ENCODE peak calls at places on chromosome 19, in five cellular contexts. P is ascending aorta, I is cardiac muscle cell, Y is astrocyte, B is adrenal gland. C is an unnamed sample. For H3K4me1, the result is how much of the 10 kb centered on the place peaks cover.

GRCh38 chr19:42202290-42202867 is 15.1 kb downstream of the DEDD2 start:
- DNase-seq in B (no peak), Y (no peak), I (no peak), P (no peak), C (no peak)

GRCh38 chr19:49973987-49974386 is 13.0 kb upstream of the SIGLEC11 start:
- DNase-seq in B (no peak), I (no peak), P (no peak), Y (no peak), C (no peak)

GRCh38 chr19:52237771-52238400 is 31.5 kb upstream of the ZNF766 start:
- DNase-seq in Y (peak), I (peak), B (peak), P (peak), C (peak)

GRCh38 chr19:45150731-45151725 is 9.8 kb downstream of the NKPD1 start:
- DNase-seq in I (no peak), Y (no peak), P (no peak), B (no peak), C (no peak)

GRCh38 chr19:56508282-56508778 is 675 bp downstream of the ZNF471 start:
- DNase-seq in B (no peak), Y (no peak), P (no peak), I (no peak), C (no peak)

GRCh38 chr19:35266149-35266903 is 2.4 kb upstream of the USF2 start:
- DNase-seq in P (peak), I (no peak), B (peak), Y (no peak), C (no peak)

GRCh38 chr19:40717325-40717879 is 490 bp downstream of the ITPKC start:
- DNase-seq in B (peak), P (no peak), I (no peak), Y (no peak), C (no peak)

GRCh38 chr19:49450405-49450804 is 1.2 kb downstream of the PIH1D1 start:
- DNase-seq in P (no peak), B (no peak), Y (no peak), I (no peak), C (no peak)

GRCh38 chr19:53772943-53773342 is 51.2 kb downstream of the NLRP12 start:
- DNase-seq in Y (peak), B (peak), P (peak), I (peak), C (peak)

GRCh38 chr19:36140289-36141038 is 598 bp downstream of the CAPNS1 start:
- DNase-seq in P (peak), I (peak), B (peak), Y (peak), C (no peak)

GRCh38 chr19:19460761-19461265 is 54.5 kb downstream of the TSSK6 start:
- DNase-seq in Y (no peak), I (peak), B (peak), P (peak), C (no peak)

GRCh38 chr19:14112051-14112808 is 5.3 kb downstream of the PRKACA start:
- DNase-seq in Y (no peak), B (no peak), P (no peak), I (no peak), C (no peak)

GRCh38 chr19:51368366-51369282 is at the start of gene CLDND2:
- DNase-seq in P (no peak), Y (no peak), B (no peak), I (no peak), C (no peak)

GRCh38 chr19:55820037-55820436 is 11.8 kb downstream of the NLRP11 start:
- DNase-seq in Y (no peak), P (no peak), I (no peak), B (no peak), C (no peak)

GRCh38 chr19:53102186-53102585 is 1.0 kb downstream of the ZNF160 start:
- DNase-seq in Y (no peak), B (peak), P (no peak), I (no peak), C (no peak)

GRCh38 chr19:16649734-16650133 is 10.2 kb downstream of the SMIM7 start:
- DNase-seq in P (no peak), Y (no peak), I (no peak), B (no peak), C (no peak)

GRCh38 chr19:48575931-48576622 is 24.1 kb downstream of the SULT2B1 start:
- DNase-seq in Y (no peak), B (no peak), P (no peak), I (no peak), C (no peak)

GRCh38 chr19:55451522-55452380 is 8.7 kb upstream of the SHISA7 start:
- DNase-seq in I (no peak), P (no peak), B (no peak), Y (no peak), C (no peak)

GRCh38 chr19:42285988-42286348 is 16.0 kb upstream of the PRR19 start:
- DNase-seq in I (no peak), B (no peak), Y (no peak), P (no peak), C (no peak)

GRCh38 chr19:7522072-7522922 is at the start of gene MCOLN1:
- DNase-seq in Y (peak), P (peak), I (peak), B (peak), C (no peak)

GRCh38 chr19:7522923-7523667 is 671 bp downstream of the MCOLN1 start:
- DNase-seq in Y (no peak), P (no peak), B (peak), I (no peak), C (no peak)

GRCh38 chr19:7521551-7522071 is 813 bp upstream of the MCOLN1 start:
- DNase-seq in P (no peak), I (no peak), Y (no peak), B (no peak), C (no peak)

GRCh38 chr19:7519411-7520130 is 2.9 kb upstream of the MCOLN1 start:
- DNase-seq in Y (no peak), P (no peak), I (no peak), B (no peak), C (no peak)

DNA sequence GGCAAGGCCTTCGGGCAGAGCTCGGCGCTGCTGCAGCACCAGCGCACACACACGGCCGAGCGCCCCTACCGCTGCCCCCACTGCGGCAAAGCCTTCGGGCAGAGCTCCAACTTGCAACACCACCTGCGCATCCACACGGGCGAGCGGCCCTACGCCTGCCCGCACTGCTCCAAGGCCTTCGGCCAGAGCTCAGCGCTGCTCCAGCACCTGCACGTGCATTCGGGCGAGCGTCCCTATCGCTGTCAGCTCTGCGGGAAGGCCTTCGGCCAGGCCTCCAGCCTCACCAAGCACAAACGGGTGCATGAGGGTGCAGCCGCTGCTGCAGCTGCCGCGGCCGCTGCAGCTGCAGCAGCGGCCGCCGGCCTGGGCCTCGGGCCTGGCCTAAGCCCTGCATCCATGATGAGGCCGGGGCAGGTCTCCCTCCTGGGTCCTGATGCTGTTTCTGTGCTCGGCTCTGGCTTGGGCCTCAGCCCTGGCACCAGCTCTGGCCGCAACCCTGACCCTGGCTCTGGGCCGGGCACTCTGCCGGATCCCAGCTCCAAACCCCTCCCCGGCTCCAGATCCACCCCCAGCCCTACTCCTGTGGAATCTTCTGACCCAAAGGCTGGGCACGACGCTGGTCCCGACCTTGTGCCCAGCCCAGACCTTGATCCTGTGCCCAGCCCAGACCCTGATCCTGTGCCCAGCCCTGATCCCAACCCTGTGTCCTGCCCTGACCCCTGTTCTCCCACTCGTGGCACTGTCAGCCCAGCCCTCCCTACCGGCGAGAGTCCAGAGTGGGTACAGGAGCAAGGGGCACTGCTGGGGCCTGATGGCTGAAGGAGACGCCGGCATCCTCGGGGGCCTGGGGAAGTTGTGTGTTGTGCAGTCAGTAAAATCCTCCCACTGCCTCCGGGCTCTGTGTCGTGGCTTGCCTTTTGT is 2.0 kb upstream of the MCOLN1 start:
- DNase-seq in Y (no peak), P (no peak), I (no peak), B (peak), C (no peak)
- H3K27ac ChIP-seq in Y (no peak), P (peak), I (no peak), B (peak), C (no peak)

GRCh38 chr19:10517760-10518443 is 655 bp upstream of the S1PR5 start:
- DNase-seq in Y (no peak), P (no peak), B (peak), I (no peak), C (no peak)
- H3K4me1 ChIP-seq in Y (under half), P (under half), B (under half), I (under half), C (under half)

DNA sequence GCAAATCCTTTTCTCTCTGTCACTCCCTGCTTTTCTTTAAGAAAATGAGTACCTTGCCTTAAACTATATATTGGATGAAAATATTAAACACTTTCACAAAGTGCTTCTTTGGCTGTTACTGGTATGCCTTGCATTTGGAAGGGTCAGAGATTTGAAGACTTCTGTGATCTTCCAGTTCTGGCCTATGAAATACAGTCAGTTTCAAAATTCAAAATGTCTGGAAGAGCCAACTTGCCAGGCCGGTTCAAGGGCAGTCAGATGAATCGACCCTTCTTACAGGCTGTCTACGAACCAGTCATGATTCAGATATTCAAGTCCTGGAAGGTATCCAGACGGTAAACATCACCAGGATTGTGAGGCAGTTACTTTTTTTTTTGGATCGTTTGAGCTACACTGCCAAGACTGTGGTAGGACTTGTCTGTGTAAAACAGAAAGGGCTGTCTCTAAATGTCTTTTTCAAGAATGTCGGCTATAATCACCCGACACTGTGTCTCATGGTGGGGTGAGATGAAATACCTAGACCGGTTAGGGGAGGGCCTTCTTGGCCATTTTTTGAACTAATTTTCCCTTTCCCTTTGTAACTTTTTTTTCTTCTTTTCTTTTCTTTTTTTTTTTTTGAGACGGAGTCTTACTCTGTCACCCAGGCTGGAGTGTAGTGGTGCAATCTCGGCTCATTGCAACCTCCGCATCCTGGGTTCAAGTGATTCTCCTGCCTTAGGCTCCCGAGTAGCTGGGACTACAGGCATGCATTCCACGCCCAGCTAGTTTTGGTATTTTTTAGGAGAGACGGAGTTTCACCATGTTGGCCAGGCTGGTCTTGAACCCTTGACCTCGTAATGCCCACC is 11.2 kb downstream of the ACTN4 start:
- DNase-seq in B (peak), I (peak), Y (peak), P (peak), C (no peak)
- H3K4me3 ChIP-seq in B (no peak), I (no peak), Y (peak), P (peak), C (no peak)

GRCh38 chr19:12379732-12380443 is 14.4 kb upstream of the ZNF442 start:
- DNase-seq in I (no peak), B (no peak), P (no peak), Y (no peak), C (no peak)
- H3K27ac ChIP-seq in I (no peak), B (no peak), P (no peak), Y (no peak), C (no peak)

DNA sequence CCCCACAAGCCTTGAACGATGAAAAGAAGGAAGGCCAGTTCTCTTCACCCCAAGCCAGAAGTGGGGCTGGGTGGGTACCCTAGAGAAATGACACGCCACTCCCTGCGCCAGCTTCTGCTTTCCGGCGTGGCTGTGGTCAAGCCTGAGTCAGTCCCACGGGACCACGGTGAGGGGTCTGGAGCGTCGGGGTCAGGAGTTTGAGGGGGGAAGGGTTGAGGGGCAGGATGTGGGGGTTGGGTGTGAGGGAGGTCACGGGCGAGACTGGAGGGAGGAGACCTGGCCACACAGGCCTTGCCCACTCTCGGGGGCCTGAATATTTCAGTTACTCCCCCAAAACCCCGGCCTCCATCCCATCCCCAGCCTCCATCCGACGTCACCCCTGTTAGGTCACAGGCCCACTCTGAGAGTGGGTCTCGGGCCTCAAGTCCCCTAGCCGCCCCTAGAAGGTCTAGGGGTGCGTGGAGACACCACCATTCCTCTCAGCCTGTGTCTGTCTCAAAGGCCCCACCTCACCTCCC is 500 bp upstream of the IFI30 start:
- DNase-seq in P (no peak), Y (no peak), B (peak), I (no peak), C (no peak)
- H3K4me1 ChIP-seq in P (under half), Y (under half), B (under half), I (under half), C (under half)

GRCh38 chr19:3276341-3276799 is 51.9 kb downstream of the CELF5 start:
- DNase-seq in Y (no peak), B (no peak), I (no peak), P (no peak), C (peak)
- H3K4me3 ChIP-seq in Y (no peak), B (no peak), I (peak), P (no peak), C (peak)

GRCh38 chr19:3328743-3329142 is 37.6 kb upstream of the NFIC start:
- DNase-seq in B (no peak), I (no peak), P (no peak), Y (no peak), C (no peak)
- H3K27ac ChIP-seq in B (no peak), I (no peak), P (no peak), Y (no peak), C (no peak)

GRCh38 chr19:46926201-46927071 is 65.6 kb downstream of the ARHGAP35 start:
- DNase-seq in I (no peak), Y (no peak), P (peak), B (no peak), C (no peak)

GRCh38 chr19:46931197-46931596 is 70.4 kb downstream of the ARHGAP35 start:
- DNase-seq in I (no peak), Y (no peak), P (no peak), B (no peak), C (no peak)

GRCh38 chr19:46927106-46927505 is 66.3 kb downstream of the ARHGAP35 start:
- DNase-seq in I (no peak), P (peak), B (no peak), Y (no peak), C (no peak)

GRCh38 chr19:46927893-46928292 is 67.1 kb downstream of the ARHGAP35 start:
- DNase-seq in P (no peak), Y (no peak), B (no peak), I (no peak), C (no peak)

GRCh38 chr19:46928951-46929350 is 68.2 kb downstream of the ARHGAP35 start:
- DNase-seq in B (no peak), P (no peak), Y (no peak), I (no peak), C (no peak)
- H3K4me1 ChIP-seq in B (under half), P (under half), Y (under half), I (half or more), C (under half)

GRCh38 chr19:1039646-1040475 is at the start of gene ABCA7:
- DNase-seq in P (peak), I (peak), B (peak), Y (peak), C (peak)

GRCh38 chr19:1041272-1041834 is 1.4 kb downstream of the ABCA7 start:
- DNase-seq in Y (no peak), I (no peak), B (no peak), P (no peak), C (no peak)

GRCh38 chr19:1040476-1041271 is 767 bp downstream of the ABCA7 start:
- DNase-seq in P (peak), Y (peak), B (peak), I (peak), C (peak)

GRCh38 chr19:1037553-1038115 is 2.3 kb upstream of the ABCA7 start:
- DNase-seq in Y (no peak), I (no peak), P (no peak), B (no peak), C (no peak)

DNA sequence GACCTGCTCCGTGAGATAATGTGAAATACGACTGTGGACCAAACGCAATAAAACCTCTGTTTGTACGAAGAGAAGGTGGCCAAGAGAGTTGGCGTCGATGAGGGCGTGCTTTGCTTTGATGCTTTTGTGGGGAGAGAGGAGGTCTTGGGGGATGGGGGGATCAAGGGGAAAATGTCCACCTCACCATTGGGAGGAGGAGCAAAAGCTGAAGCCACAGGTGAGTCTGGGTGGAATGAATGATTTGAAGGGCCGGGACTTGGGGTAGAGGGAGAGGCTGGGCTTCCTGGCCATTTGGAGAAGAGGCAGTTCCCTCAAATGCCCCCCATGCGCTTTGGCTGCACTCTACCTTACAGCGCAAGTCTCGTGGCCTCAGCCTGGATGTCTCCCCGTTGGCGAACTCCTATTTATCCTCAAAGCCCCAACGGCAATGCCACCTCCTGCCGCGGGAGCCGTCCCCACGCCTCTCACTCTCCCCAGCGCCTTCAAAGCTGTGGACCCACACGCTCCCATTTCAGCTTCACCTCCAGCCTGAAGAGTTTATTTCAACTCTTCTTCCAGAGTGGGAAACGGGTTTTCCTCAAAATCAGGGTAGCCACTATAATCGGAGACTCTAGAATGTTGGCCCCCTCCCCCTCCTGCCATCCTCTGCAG is 787 bp upstream of the ABCA7 start:
- DNase-seq in Y (no peak), P (no peak), I (no peak), B (no peak), C (no peak)
- H3K4me3 ChIP-seq in Y (peak), P (peak), I (no peak), B (no peak), C (no peak)

GRCh38 chr19:18304194-18304495 is 18.7 kb downstream of the LSM4 start:
- DNase-seq in P (peak), B (no peak), Y (no peak), I (no peak), C (no peak)

GRCh38 chr19:18300930-18301717 is 19.7 kb upstream of the JUND start:
- DNase-seq in I (peak), Y (peak), P (peak), B (peak), C (no peak)

GRCh38 chr19:18299654-18300053 is 18.2 kb upstream of the JUND start:
- DNase-seq in I (no peak), Y (no peak), P (no peak), B (no peak), C (no peak)

GRCh38 chr19:18304496-18305312 is 18.2 kb downstream of the LSM4 start:
- DNase-seq in I (peak), P (peak), Y (peak), B (peak), C (no peak)

GRCh38 chr19:18301718-18302111 is 20.3 kb upstream of the JUND start:
- DNase-seq in I (no peak), Y (no peak), B (no peak), P (no peak), C (no peak)
- H3K27ac ChIP-seq in I (peak), Y (no peak), B (peak), P (peak), C (no peak)